ENCODE peak calls at places on chromosomes 5 and 9, in eight cellular contexts. D is amygdala; I is bronchial epithelial cell; H is mesothelial cell of epicardium; X is heart right ventricle; M is fibroblast of the conjunctiva; V is astrocyte; O is activated CD8-positive, alpha-beta memory T cell treated with anti-CD3 and anti-CD28 coated beads, Interleukin-2, amount 10 ng/mL, durations not matched to agents 7 days and 5 days. G is an unnamed sample.

GRCh38 chr9:1458503-1458902 is 408.3 kb downstream of the DMRT2 start:
- DNase-seq in V (peak; percentile 38), X (no peak), O (no peak), I (peak; percentile 99), D (no peak), M (peak; percentile 57), H (no peak), G (peak; percentile 86)

GRCh38 chr9:128361296-128361980 is 9.7 kb upstream of the URM1 start:
- DNase-seq in O (no peak), X (no peak), I (no peak), H (peak; percentile 40), M (no peak), D (no peak), V (no peak), G (no peak)

GRCh38 chr5:57816108-57816507 is 333.5 kb upstream of the ACTBL2 start:
- DNase-seq in I (peak; percentile 99), O (no peak), M (peak; percentile 88), D (no peak), H (no peak), X (no peak), V (peak; percentile 99), G (peak; percentile 98)

GRCh38 chr5:181051841-181052525 is 11.9 kb downstream of the BTNL9 start:
- DNase-seq in V (no peak), D (no peak), H (peak; percentile 33), M (no peak), O (peak; percentile 22), I (no peak), X (no peak), G (no peak)

GRCh38 chr5:112787896-112788295 is 50.2 kb downstream of the APC start:
- DNase-seq in V (no peak), X (no peak), O (no peak), H (no peak), D (no peak), M (no peak), I (peak; percentile 15), G (no peak)

GRCh38 chr9:130847306-130848217 is 12.5 kb downstream of the ABL1 start:
- DNase-seq in V (peak; percentile 100), I (peak; percentile 99), O (no peak), H (no peak), M (peak; percentile 99), X (peak; percentile 39), D (no peak), G (peak; percentile 96)

GRCh38 chr5:179192891-179193470 is 132.8 kb downstream of the ZNF354C start:
- DNase-seq in O (no peak), I (no peak), D (no peak), V (no peak), M (no peak), H (no peak), X (no peak), G (no peak)

GRCh38 chr5:139091439-139092156 is 106.6 kb downstream of the SIL1 start:
- DNase-seq in D (no peak), M (peak; percentile 21), H (no peak), I (no peak), X (no peak), V (no peak), O (no peak), G (no peak)

GRCh38 chr5:128537306-128537998 is 593 bp downstream of the FBN2 start:
- DNase-seq in I (peak; percentile 21), D (no peak), M (no peak), V (peak; percentile 34), X (peak; percentile 54), H (peak; percentile 61), O (no peak), G (peak; percentile 59)

GRCh38 chr5:143352691-143353090 is 50.8 kb downstream of the NR3C1 start:
- DNase-seq in M (no peak), I (no peak), D (no peak), H (no peak), X (no peak), V (no peak), O (peak; percentile 66), G (no peak)

GRCh38 chr9:36263662-36264061 is 5.4 kb upstream of the GNE start:
- DNase-seq in O (no peak), I (no peak), D (no peak), X (no peak), M (no peak), V (no peak), H (no peak), G (no peak)

GRCh38 chr5:3127423-3127911 is 376.0 kb upstream of the IRX2 start:
- DNase-seq in M (no peak), O (no peak), D (no peak), I (no peak), H (no peak), V (no peak), X (no peak), G (no peak)

GRCh38 chr5:1103093-1103492 is 8.8 kb downstream of the SLC12A7 start:
- DNase-seq in H (no peak), X (no peak), O (no peak), I (no peak), D (no peak), V (no peak), M (no peak), G (no peak)

GRCh38 chr5:109413463-109413862 is 3.7 kb upstream of the PJA2 start:
- DNase-seq in V (peak; percentile 77), X (no peak), M (no peak), H (no peak), O (no peak), D (no peak), I (no peak), G (no peak)

GRCh38 chr5:102511666-102512065 is 12.9 kb upstream of the SLCO6A1 start:
- DNase-seq in M (no peak), X (no peak), I (no peak), V (peak; percentile 9), D (no peak), O (no peak), H (no peak), G (no peak)

GRCh38 chr9:36928670-36929349 is 105.3 kb downstream of the PAX5 start:
- DNase-seq in M (no peak), O (peak; percentile 68), I (peak; percentile 78), X (no peak), D (no peak), V (peak; percentile 88), H (no peak), G (peak; percentile 50)

GRCh38 chr9:16572005-16572727 is 298.3 kb downstream of the BNC2 start:
- DNase-seq in X (no peak), M (no peak), H (no peak), I (no peak), O (no peak), V (no peak), D (no peak), G (no peak)

GRCh38 chr5:79858097-79858723 is 132.9 kb downstream of the MTX3 start:
- DNase-seq in H (peak; percentile 86), X (peak; percentile 76), O (peak; percentile 84), V (peak; percentile 15), D (peak; percentile 34), I (peak; percentile 61), M (peak; percentile 33), G (peak; percentile 31)

GRCh38 chr5:94830520-94830919 is 212.1 kb downstream of the SLF1 start:
- DNase-seq in V (no peak), M (no peak), I (peak; percentile 33), X (no peak), D (no peak), O (no peak), H (no peak), G (no peak)

GRCh38 chr9:91192379-91192775 is 169.3 kb downstream of the AUH start:
- DNase-seq in M (no peak), H (no peak), V (peak; percentile 26), X (no peak), O (no peak), I (no peak), D (no peak), G (no peak)

GRCh38 chr5:119743927-119744326 is 114.6 kb downstream of the FAM170A start:
- DNase-seq in D (no peak), X (no peak), M (peak; percentile 16), V (no peak), I (peak; percentile 63), H (no peak), O (no peak), G (peak; percentile 28)

GRCh38 chr5:170545313-170545712 is 41.5 kb downstream of the KCNIP1 start:
- DNase-seq in V (no peak), D (no peak), O (no peak), M (no peak), I (no peak), X (no peak), H (no peak), G (peak; percentile 20)

GRCh38 chr9:108150736-108151135 is 661.2 kb upstream of the KLF4 start:
- DNase-seq in M (no peak), X (no peak), I (no peak), O (no peak), V (no peak), D (no peak), H (no peak), G (no peak)

GRCh38 chr9:68780735-68781134 is 75.7 kb downstream of the PIP5K1B start:
- DNase-seq in M (no peak), D (no peak), H (no peak), X (no peak), V (peak; percentile 9), O (no peak), I (no peak), G (no peak)